ENCODE peak calls at places on chromosomes 7 and 10, in six cellular contexts. W is right atrium auricular region, F is hepatocyte, O is tibial artery, B is neural progenitor cell, Q is Panc1. N is an unnamed sample. For H3K4me1, the result is how much of the 10 kb centered on the place peaks cover.

GRCh38 chr7:135650831-135651573 is 11.3 kb upstream of the STMP1 start:
- DNase-seq in F (peak), O (peak), Q (no peak), B (no peak), W (no peak), N (no peak)

GRCh38 chr7:125057974-125058373 is 128.3 kb upstream of the POT1 start:
- DNase-seq in W (no peak), O (no peak), F (peak), Q (no peak), B (no peak), N (no peak)

GRCh38 chr7:132225216-132226030 is 350.8 kb downstream of the PLXNA4 start:
- DNase-seq in Q (no peak), O (no peak), F (peak), B (no peak), W (no peak), N (no peak)

GRCh38 chr7:43302211-43302711 is 189.8 kb downstream of the HECW1 start:
- DNase-seq in B (no peak), O (no peak), F (peak), Q (no peak), W (no peak), N (no peak)

GRCh38 chr7:156456503-156457115 is 184.0 kb upstream of the RNF32 start:
- DNase-seq in O (no peak), F (peak), W (no peak), Q (no peak), B (no peak), N (no peak)

GRCh38 chr10:42482411-42482810 is 156.0 kb downstream of the ZNF33B start:
- DNase-seq in Q (no peak), F (no peak), W (no peak), O (no peak), B (no peak), N (no peak)

GRCh38 chr7:39099146-39099545 is 121.4 kb downstream of the POU6F2 start:
- DNase-seq in Q (no peak), W (no peak), O (no peak), F (no peak), B (no peak), N (no peak)

GRCh38 chr7:116551692-116552091 is 26.9 kb downstream of the CAV1 start:
- DNase-seq in O (no peak), W (no peak), B (no peak), Q (no peak), F (no peak), N (no peak)

GRCh38 chr10:43890124-43890523 is 241.4 kb upstream of the ZNF32 start:
- DNase-seq in O (no peak), Q (no peak), W (no peak), B (no peak), F (no peak), N (no peak)

GRCh38 chr10:132541129-132541528 is 3.5 kb downstream of the INPP5A start:
- DNase-seq in W (no peak), F (no peak), O (peak), Q (no peak), B (no peak), N (no peak)

GRCh38 chr7:66138994-66139752 is 24.5 kb downstream of the CRCP start:
- DNase-seq in B (no peak), W (no peak), O (no peak), F (no peak), Q (no peak), N (no peak)

GRCh38 chr10:102413053-102413705 is 5.4 kb downstream of the PSD start:
- DNase-seq in O (no peak), Q (no peak), W (no peak), F (no peak), B (peak), N (no peak)

GRCh38 chr10:44899450-44900080 is 11.6 kb upstream of the TMEM72 start:
- DNase-seq in W (no peak), O (no peak), B (peak), Q (no peak), F (no peak), N (no peak)

GRCh38 chr7:99392659-99393362 is 15.6 kb downstream of the PDAP1 start:
- DNase-seq in F (peak), Q (no peak), O (peak), B (peak), W (peak), N (no peak)

GRCh38 chr10:123821136-123821535 is 70.5 kb downstream of the CPXM2 start:
- DNase-seq in Q (no peak), O (no peak), W (no peak), B (no peak), F (no peak), N (no peak)

GRCh38 chr7:7433736-7434260 is 101.9 kb downstream of the COL28A1 start:
- DNase-seq in Q (no peak), W (no peak), F (no peak), O (no peak), B (no peak), N (no peak)

GRCh38 chr10:63553031-63553430 is 31.8 kb downstream of the REEP3 start:
- DNase-seq in B (no peak), F (no peak), W (no peak), Q (peak), O (no peak), N (peak)

GRCh38 chr7:152000191-152000590 is 25.3 kb upstream of the GALNT11 start:
- DNase-seq in W (no peak), F (no peak), B (no peak), O (no peak), Q (no peak), N (no peak)

GRCh38 chr10:25604591-25604990 is 329.4 kb upstream of the MYO3A start:
- DNase-seq in Q (no peak), W (no peak), B (peak), F (no peak), O (no peak), N (no peak)

GRCh38 chr10:3295501-3296005 is 123.0 kb upstream of the PITRM1 start:
- DNase-seq in Q (no peak), F (no peak), O (no peak), B (no peak), W (no peak), N (no peak)

GRCh38 chr10:35554461-35555056 is 50.6 kb upstream of the GJD4 start:
- DNase-seq in B (no peak), Q (no peak), F (no peak), O (no peak), W (no peak), N (no peak)

GRCh38 chr7:70334295-70334694 is 736.0 kb downstream of the AUTS2 start:
- DNase-seq in Q (no peak), O (no peak), F (no peak), B (no peak), W (no peak), N (no peak)

GRCh38 chr10:64430690-64431323 is 909.6 kb downstream of the REEP3 start:
- DNase-seq in Q (peak), B (peak), F (peak), O (no peak), W (no peak), N (peak)

GRCh38 chr10:13062813-13063212 is 37.1 kb upstream of the OPTN start:
- DNase-seq in B (no peak), F (no peak), O (no peak), Q (no peak), W (no peak), N (no peak)

GRCh38 chr10:113273877-113274829 is 278.7 kb upstream of the HABP2 start:
- DNase-seq in Q (no peak), W (no peak), O (peak), F (no peak), B (no peak), N (no peak)

GRCh38 chr10:99981581-99982199 is 28.1 kb downstream of the DNMBP start:
- DNase-seq in F (no peak), O (no peak), B (no peak), W (no peak), Q (no peak), N (no peak)

GRCh38 chr10:19889279-19889678 is 73.0 kb downstream of the PLXDC2 start:
- DNase-seq in W (no peak), Q (no peak), O (no peak), F (no peak), B (no peak), N (no peak)

GRCh38 chr10:97334370-97335175 is at the start of gene FRAT2:
- DNase-seq in Q (peak), F (peak), O (peak), B (peak), W (peak), N (peak)
- H3K4me1 ChIP-seq in Q (under half), F (under half), O (under half), B (under half), W (half or more), N (under half)

DNA sequence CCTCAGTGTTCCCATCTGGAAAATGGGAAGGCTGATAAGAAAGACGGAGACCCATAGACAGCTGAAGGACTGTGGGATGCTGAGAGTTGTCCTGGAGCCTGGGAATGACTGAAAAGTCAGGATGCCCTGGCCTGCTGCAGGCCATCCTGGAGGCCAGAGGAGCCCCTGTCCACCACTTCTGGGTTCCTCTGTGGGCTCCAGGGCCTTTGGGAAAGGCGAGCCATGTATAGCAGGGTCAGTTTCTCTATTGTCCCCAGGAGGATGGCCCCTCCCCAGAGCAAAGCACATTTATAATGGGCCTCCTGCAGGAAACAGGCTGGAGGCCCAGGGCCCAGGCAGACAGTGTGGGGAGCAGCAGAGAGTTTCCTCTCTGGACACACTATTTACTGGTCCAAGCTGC is 471.4 kb upstream of the MGMT start:
- DNase-seq in W (peak), Q (no peak), O (no peak), F (no peak), B (no peak), N (no peak)
- H3K4me1 ChIP-seq in W (under half), Q (under half), O (under half), F (under half), B (under half), N (under half)

DNA sequence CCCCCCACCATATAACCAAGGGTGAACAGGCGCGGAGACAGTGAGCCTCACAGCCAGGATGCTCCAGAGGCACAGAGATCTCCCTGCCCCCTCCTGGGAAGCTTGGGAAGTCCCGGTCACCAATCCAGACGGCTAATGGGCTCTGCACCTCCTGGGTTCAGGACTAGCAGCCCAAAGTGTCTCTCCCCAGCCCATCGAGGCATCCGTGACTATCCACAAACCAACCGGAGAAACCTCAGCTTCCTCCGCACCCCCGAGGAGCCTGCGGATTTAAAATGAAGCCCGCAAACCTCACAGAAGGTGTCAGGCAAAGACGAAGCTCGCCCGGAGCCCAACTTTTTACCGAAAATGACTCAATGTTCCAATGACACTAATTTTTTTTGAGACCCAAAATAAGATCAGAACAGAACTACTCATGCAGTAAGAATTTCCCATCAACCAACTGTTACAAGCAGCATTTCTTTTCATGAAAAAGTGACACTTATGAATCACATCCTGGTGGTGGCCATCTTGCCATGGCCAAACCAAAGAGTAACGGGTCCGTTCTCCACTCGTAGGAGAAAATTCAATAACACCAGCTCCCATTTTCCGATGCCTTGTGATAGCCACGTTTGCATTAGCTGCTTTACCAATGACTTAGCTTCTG is 6.0 kb downstream of the PDGFA start:
- DNase-seq in B (no peak), F (no peak), Q (no peak), O (no peak), W (no peak), N (no peak)
- H3K4me1 ChIP-seq in B (under half), F (under half), Q (under half), O (under half), W (half or more), N (under half)

GRCh38 chr7:50554431-50554830 is 10.8 kb downstream of the DDC start:
- DNase-seq in B (no peak), F (no peak), Q (no peak), W (no peak), O (no peak), N (no peak)

GRCh38 chr7:50555594-50556140 is 9.5 kb downstream of the DDC start:
- DNase-seq in Q (no peak), F (no peak), B (no peak), W (no peak), O (no peak), N (no peak)

GRCh38 chr7:50553973-50554372 is 11.2 kb downstream of the DDC start:
- DNase-seq in W (no peak), F (no peak), O (no peak), Q (no peak), B (no peak), N (no peak)

GRCh38 chr7:50556247-50556976 is 8.8 kb downstream of the DDC start:
- DNase-seq in B (peak), W (no peak), Q (no peak), F (peak), O (no peak), N (no peak)

DNA sequence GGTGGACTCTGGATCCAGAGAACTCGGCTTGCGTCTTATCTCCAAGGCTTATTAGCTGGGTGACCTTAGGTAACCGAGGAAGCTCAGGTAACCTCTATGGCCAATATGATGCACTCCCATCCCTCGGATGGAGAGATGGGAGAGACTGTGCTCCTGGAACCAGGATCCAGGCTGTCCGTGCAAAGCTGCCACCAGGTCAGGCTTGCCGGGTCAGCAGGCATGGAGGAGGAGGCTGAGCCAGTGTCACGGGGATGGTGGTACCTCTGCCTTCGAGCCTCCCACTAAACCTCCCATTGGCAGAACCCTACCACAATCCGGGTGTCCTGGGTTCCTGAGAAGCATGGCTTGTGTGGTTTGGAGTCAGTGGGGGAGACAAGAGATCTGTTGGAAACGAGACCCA is 10.3 kb downstream of the DDC start:
- DNase-seq in B (no peak), Q (no peak), F (no peak), O (no peak), W (no peak), N (no peak)
- H3K4me1 ChIP-seq in B (under half), Q (under half), F (under half), O (under half), W (under half), N (under half)

N was measured in HCT116.